ENCODE peak calls at places on chromosomes 11 and 22, in ten cellular contexts. U is GM12865, Z is AG09309, J is bronchial epithelial cell, B is IMR-90, P is HFF-Myc, E is cardiac fibroblast, F is kidney epithelial cell, T is H1, M is keratinocyte. I is an unnamed sample.

GRCh38 chr22:41966607-41967240 is 2.5 kb upstream of the SEPTIN3 start:
- DNase-seq in Z (peak), E (peak), T (no peak), F (peak), B (peak), M (peak), U (peak), J (peak), P (peak), I (peak)

GRCh38 chr11:64887757-64888405 is 9.5 kb upstream of the EHD1 start:
- DNase-seq in Z (no peak), T (peak), M (no peak), E (peak), B (no peak), U (peak), F (no peak), P (no peak), J (peak), I (peak)

GRCh38 chr22:45226681-45227186 is 14.0 kb downstream of the KIAA0930 start:
- DNase-seq in U (no peak), F (no peak), E (peak), Z (no peak), J (peak), B (no peak), T (no peak), P (no peak), M (no peak), I (peak)

GRCh38 chr22:42217019-42217751 is 53.3 kb downstream of the TCF20 start:
- DNase-seq in F (no peak), U (peak), M (no peak), B (peak), J (no peak), Z (no peak), E (no peak), P (no peak), T (no peak), I (no peak)

GRCh38 chr22:43106302-43106701 is 4.2 kb upstream of the BIK start:
- DNase-seq in F (no peak), T (no peak), P (no peak), B (no peak), E (no peak), M (no peak), J (no peak), U (no peak), Z (no peak), I (no peak)

GRCh38 chr22:36734171-36735058 is 30.9 kb upstream of the CACNG2 start:
- DNase-seq in J (no peak), Z (peak), T (no peak), F (no peak), U (peak), M (no peak), E (peak), B (peak), P (no peak), I (peak)

GRCh38 chr22:36055376-36056310 is 27.0 kb upstream of the RBFOX2 start:
- DNase-seq in M (no peak), E (no peak), P (peak), F (no peak), B (peak), U (no peak), Z (peak), J (no peak), T (no peak), I (peak)

GRCh38 chr11:61555051-61555969 is 25.6 kb downstream of the SYT7 start:
- DNase-seq in Z (no peak), P (no peak), B (no peak), T (no peak), J (no peak), E (no peak), M (no peak), U (no peak), F (no peak), I (no peak)

GRCh38 chr11:109132539-109132938 is 289.5 kb upstream of the C11orf87 start:
- DNase-seq in E (no peak), Z (no peak), M (no peak), J (peak), U (peak), B (no peak), F (no peak), P (no peak), T (no peak), I (peak)

GRCh38 chr11:3226846-3227567 is 5.2 kb downstream of the MRGPRE start:
- DNase-seq in J (no peak), M (no peak), Z (no peak), B (no peak), T (no peak), E (no peak), U (no peak), F (no peak), P (no peak), I (no peak)

GRCh38 chr11:61791737-61792309 is 576 bp downstream of the TMEM258 start:
- DNase-seq in U (peak), B (peak), M (no peak), Z (peak), P (peak), E (peak), F (peak), T (no peak), J (peak), I (peak)

GRCh38 chr22:48896766-48897637 is 930.7 kb downstream of the BRD1 start:
- DNase-seq in U (no peak), F (no peak), Z (no peak), P (no peak), M (no peak), E (no peak), T (no peak), B (no peak), J (no peak), I (no peak)

GRCh38 chr22:35749808-35750207 is 32.1 kb downstream of the APOL5 start:
- DNase-seq in U (peak), T (no peak), B (no peak), M (no peak), J (no peak), F (peak), Z (peak), P (peak), E (no peak), I (peak)

GRCh38 chr11:19258651-19259230 is 18.0 kb upstream of the E2F8 start:
- DNase-seq in M (no peak), Z (no peak), B (no peak), P (no peak), U (no peak), F (peak), J (no peak), T (no peak), E (no peak), I (no peak)

GRCh38 chr22:46569848-46570695 is 32.7 kb upstream of the CELSR1 start:
- DNase-seq in F (no peak), U (no peak), J (no peak), E (no peak), Z (no peak), M (no peak), P (no peak), T (no peak), B (no peak), I (no peak)

GRCh38 chr11:48017105-48017874 is 36.9 kb downstream of the PTPRJ start:
- DNase-seq in T (no peak), Z (no peak), B (no peak), U (no peak), M (no peak), J (no peak), E (no peak), F (no peak), P (no peak), I (no peak)

GRCh38 chr11:58286249-58286648 is 18.2 kb upstream of the OR10W1 start:
- DNase-seq in E (peak), J (peak), Z (no peak), B (peak), M (no peak), P (no peak), U (peak), T (no peak), F (peak), I (peak)

GRCh38 chr11:118606844-118607228 is 579 bp upstream of the PHLDB1 start:
- DNase-seq in Z (no peak), E (no peak), T (no peak), B (no peak), M (no peak), U (no peak), P (no peak), J (no peak), F (no peak), I (no peak)

GRCh38 chr11:118605116-118605867 is 2.1 kb upstream of the PHLDB1 start:
- DNase-seq in E (peak), J (no peak), P (peak), F (no peak), B (peak), U (no peak), T (no peak), Z (peak), M (no peak), I (peak)

GRCh38 chr11:118607401-118608267 is at the start of gene PHLDB1:
- DNase-seq in Z (no peak), T (no peak), M (no peak), P (no peak), F (no peak), U (peak), E (peak), J (peak), B (peak), I (peak)

GRCh38 chr11:118604566-118604965 is 2.8 kb upstream of the PHLDB1 start:
- DNase-seq in U (no peak), E (no peak), J (no peak), B (no peak), F (no peak), P (no peak), Z (no peak), T (no peak), M (no peak), I (no peak)

DNA sequence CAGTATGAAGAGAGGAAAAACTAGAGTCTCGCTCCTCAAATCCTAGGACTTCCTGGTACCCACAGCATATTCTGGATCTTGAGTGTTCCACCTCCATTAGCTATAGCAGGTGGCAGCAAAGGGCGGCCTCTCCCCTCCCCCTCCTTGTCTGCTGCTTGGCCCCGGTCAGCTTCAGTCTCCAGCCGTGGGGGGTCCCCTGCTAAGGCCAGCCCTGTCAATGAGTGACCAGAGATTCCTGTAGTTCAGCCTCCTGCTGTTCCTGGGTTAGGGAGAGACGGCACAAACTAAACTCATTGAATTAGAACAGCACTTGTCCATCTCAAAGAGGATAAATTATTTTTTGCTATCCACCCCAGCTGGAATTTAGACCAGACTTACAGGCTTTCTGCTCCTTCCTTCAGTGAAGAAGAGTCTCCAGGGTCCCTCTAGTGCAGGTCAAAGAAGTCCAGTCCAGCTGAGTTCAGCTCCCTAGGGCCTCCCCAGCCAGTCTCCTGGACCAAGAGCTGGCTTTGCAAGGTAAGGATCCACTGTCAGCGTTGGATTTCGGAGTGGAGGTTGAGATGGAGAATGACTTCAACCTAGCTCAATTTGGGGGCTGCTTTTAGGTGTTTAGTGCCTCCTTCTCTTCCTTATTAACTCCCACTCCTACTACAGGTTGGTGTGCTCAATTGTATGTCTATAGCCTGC is 1.1 kb upstream of the PHLDB1 start:
- DNase-seq in E (no peak), U (no peak), M (no peak), J (no peak), P (no peak), F (no peak), B (no peak), T (no peak), Z (no peak), I (no peak)
- H3K4me3 ChIP-seq in E (no peak), U (no peak), M (no peak), J (no peak), P (no peak), F (peak), B (no peak), T (no peak), Z (no peak), I (no peak)

GRCh38 chr11:63536669-63537292 is at the start of gene PLAAT4:
- DNase-seq in E (peak), M (no peak), B (peak), T (no peak), Z (no peak), U (peak), J (no peak), P (no peak), F (peak), I (peak)

GRCh38 chr11:63534895-63535461 is 1.6 kb upstream of the PLAAT4 start:
- DNase-seq in T (no peak), B (no peak), J (no peak), P (no peak), E (no peak), U (peak), M (no peak), Z (no peak), F (no peak), I (no peak)

GRCh38 chr11:63534076-63534475 is 2.5 kb upstream of the PLAAT4 start:
- DNase-seq in U (no peak), B (no peak), P (no peak), Z (no peak), F (no peak), T (no peak), E (no peak), J (no peak), M (no peak), I (no peak)

GRCh38 chr11:63535734-63536133 is 874 bp upstream of the PLAAT4 start:
- DNase-seq in P (no peak), T (no peak), U (peak), E (peak), F (no peak), Z (no peak), J (no peak), M (no peak), B (no peak), I (no peak)

DNA sequence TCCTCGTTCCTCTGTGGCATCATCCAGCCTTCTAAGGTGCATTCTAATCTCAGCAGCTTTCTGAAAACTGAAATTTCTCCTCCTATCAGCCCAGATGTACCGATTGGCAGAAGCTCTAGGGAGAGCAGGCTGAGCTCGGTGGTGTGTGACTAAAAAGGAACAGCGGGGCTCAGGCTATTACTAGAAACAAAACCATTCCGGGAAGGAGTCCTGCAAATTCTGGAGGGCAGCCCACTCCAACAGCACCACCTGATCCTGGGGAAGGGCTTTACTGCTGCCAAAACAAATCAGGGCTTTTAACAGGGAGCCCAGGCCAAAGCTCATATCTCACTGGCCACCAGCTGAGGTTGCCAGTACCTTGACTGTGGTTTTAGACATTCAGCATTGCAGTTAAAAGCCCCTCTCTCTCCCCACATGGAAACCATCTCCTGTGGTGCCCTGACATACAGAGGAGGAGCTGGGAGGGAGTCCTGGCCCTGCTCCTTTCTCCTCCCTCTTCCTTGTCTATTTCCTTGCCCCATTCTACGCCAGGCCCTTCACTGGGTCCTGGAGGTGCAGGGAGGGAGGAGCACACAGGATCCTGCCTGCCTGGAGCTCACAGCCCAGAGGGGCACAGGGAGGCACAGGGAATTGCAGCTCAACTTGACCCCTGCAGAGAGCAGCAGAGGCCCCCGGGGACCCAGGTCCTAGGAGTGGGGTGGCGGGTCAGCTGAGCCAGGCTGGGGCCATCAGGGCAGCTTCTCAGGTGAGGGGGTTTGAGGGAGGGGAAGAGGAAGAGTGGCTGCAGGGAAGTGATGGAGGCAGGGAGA is 889 bp downstream of the PLAAT4 start:
- DNase-seq in B (peak), T (no peak), F (no peak), J (no peak), U (no peak), M (no peak), P (no peak), E (peak), Z (no peak), I (peak)
- TF ChIP-seq CTCF in B (no peak), T (no peak), F (no peak), J (no peak), U (no peak), M (no peak), P (no peak), E (no peak), Z (no peak), I (no peak)

GRCh38 chr11:125370561-125371389 is 125.3 kb downstream of the FEZ1 start:
- DNase-seq in U (no peak), J (no peak), Z (no peak), B (no peak), P (no peak), T (no peak), E (no peak), F (no peak), M (no peak), I (no peak)
- H3K4me3 ChIP-seq in U (no peak), J (no peak), Z (no peak), B (no peak), P (no peak), T (no peak), E (no peak), F (no peak), M (no peak), I (no peak)

GRCh38 chr11:44484211-44484610 is 81.3 kb upstream of the CD82 start:
- DNase-seq in M (no peak), U (peak), B (peak), J (no peak), E (peak), Z (no peak), T (no peak), P (no peak), F (no peak), I (peak)
- TF ChIP-seq CTCF in M (peak), U (peak), B (peak), J (peak), E (peak), Z (peak), T (peak), P (peak), F (peak), I (peak)

I was measured in AG10803.